ENCODE peak calls at places on chromosomes 4 and X, in four cellular contexts. One of them, this sample, is unnamed.
A peak's percentile ranks its signal among the peaks of the same experiment; 100 is the strongest.

GRCh38 chrX:40154853-40155616 is 57.3 kb upstream of the BCOR start:
- DNase-seq in kidney epithelial cell: no peak
- DNase-seq in Peyer's patch: peak; percentile 77
- DNase-seq in testis: peak; percentile 81
- DNase-seq in this sample: peak; percentile 81

GRCh38 chrX:116031331-116031730 is 139.2 kb upstream of the AGTR2 start:
- DNase-seq in kidney epithelial cell: no peak
- DNase-seq in testis: no peak
- DNase-seq in Peyer's patch: no peak
- DNase-seq in this sample: no peak

GRCh38 chr4:176193126-176193525 is 2.3 kb downstream of the SPATA4 start:
- DNase-seq in kidney epithelial cell: no peak
- DNase-seq in testis: no peak
- DNase-seq in Peyer's patch: no peak
- DNase-seq in this sample: no peak

GRCh38 chr4:118994030-118994429 is 105.4 kb downstream of the SYNPO2 start:
- DNase-seq in testis: no peak
- DNase-seq in Peyer's patch: peak; percentile 66
- DNase-seq in kidney epithelial cell: no peak
- DNase-seq in this sample: no peak

GRCh38 chr4:75432683-75433082 is 81.5 kb downstream of the RCHY1 start:
- DNase-seq in testis: no peak
- DNase-seq in Peyer's patch: no peak
- DNase-seq in kidney epithelial cell: no peak
- DNase-seq in this sample: no peak

GRCh38 chr4:55272576-55272975 is 73.5 kb upstream of the SRD5A3 start:
- DNase-seq in kidney epithelial cell: no peak
- DNase-seq in Peyer's patch: no peak
- DNase-seq in testis: no peak
- DNase-seq in this sample: no peak

GRCh38 chrX:65697915-65698796 is 30.7 kb downstream of the MSN start:
- DNase-seq in kidney epithelial cell: no peak
- DNase-seq in testis: no peak
- DNase-seq in Peyer's patch: peak; percentile 92
- DNase-seq in this sample: no peak

GRCh38 chr4:2948895-2949781 is 14.1 kb downstream of the NOP14 start:
- DNase-seq in Peyer's patch: peak; percentile 70
- DNase-seq in kidney epithelial cell: no peak
- DNase-seq in testis: peak; percentile 78
- DNase-seq in this sample: peak; percentile 61

GRCh38 chr4:152894673-152895072 is 41.5 kb upstream of the FHDC1 start:
- DNase-seq in testis: no peak
- DNase-seq in kidney epithelial cell: no peak
- DNase-seq in Peyer's patch: no peak
- DNase-seq in this sample: no peak

GRCh38 chr4:187307131-187307530 is 583.5 kb upstream of the FAT1 start:
- DNase-seq in Peyer's patch: no peak
- DNase-seq in kidney epithelial cell: no peak
- DNase-seq in testis: no peak
- DNase-seq in this sample: no peak

GRCh38 chr4:52982246-52982950 is 120.3 kb downstream of the RASL11B start:
- DNase-seq in Peyer's patch: no peak
- DNase-seq in kidney epithelial cell: no peak
- DNase-seq in testis: no peak
- DNase-seq in this sample: no peak

GRCh38 chr4:119693127-119693526 is 64.5 kb upstream of the PDE5A start:
- DNase-seq in Peyer's patch: no peak
- DNase-seq in testis: no peak
- DNase-seq in kidney epithelial cell: no peak
- DNase-seq in this sample: no peak

GRCh38 chrX:54808605-54809483 is 1.3 kb downstream of the MAGED2 start:
- DNase-seq in kidney epithelial cell: peak; percentile 78
- DNase-seq in testis: peak; percentile 94
- DNase-seq in Peyer's patch: peak; percentile 96
- DNase-seq in this sample: peak; percentile 95

GRCh38 chrX:54808109-54808604 is 612 bp downstream of the MAGED2 start:
- DNase-seq in testis: peak; percentile 85
- DNase-seq in Peyer's patch: peak; percentile 82
- DNase-seq in kidney epithelial cell: no peak
- DNase-seq in this sample: peak; percentile 57

GRCh38 chrX:54812306-54812705 is 4.8 kb downstream of the MAGED2 start:
- DNase-seq in Peyer's patch: no peak
- DNase-seq in kidney epithelial cell: no peak
- DNase-seq in testis: no peak
- DNase-seq in this sample: no peak

GRCh38 chrX:54811301-54811885 is 3.8 kb downstream of the MAGED2 start:
- DNase-seq in testis: no peak
- DNase-seq in kidney epithelial cell: no peak
- DNase-seq in Peyer's patch: no peak
- DNase-seq in this sample: no peak

DNA sequence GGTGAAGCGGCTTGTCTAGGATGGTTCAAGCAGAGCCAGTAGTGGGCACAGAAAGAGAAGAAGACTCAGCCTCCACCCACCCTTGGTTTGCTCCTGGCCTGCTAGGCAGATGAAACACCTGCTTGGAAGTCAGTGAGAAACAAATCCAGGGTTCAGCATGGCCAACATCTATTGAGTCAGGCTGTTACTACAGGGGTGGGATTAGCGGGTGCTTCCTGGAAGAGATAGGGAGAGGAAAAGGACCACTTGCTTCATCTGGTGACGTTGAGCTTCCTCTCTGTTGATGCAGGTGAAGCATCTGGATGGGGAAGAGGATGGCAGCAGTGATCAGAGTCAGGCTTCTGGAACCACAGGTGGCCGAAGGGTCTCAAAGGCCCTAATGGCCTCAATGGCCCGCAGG is 3.0 kb downstream of the MAGED2 start:
- DNase-seq in Peyer's patch: no peak
- DNase-seq in testis: no peak
- DNase-seq in kidney epithelial cell: no peak
- DNase-seq in this sample: no peak
- H3K4me3 ChIP-seq in Peyer's patch: no peak overlapping the region
- H3K4me3 ChIP-seq in testis: no peak overlapping the region
- H3K4me3 ChIP-seq in kidney epithelial cell: no peak overlapping the region
- H3K4me3 ChIP-seq in this sample: no peak overlapping the region

GRCh38 chrX:54564942-54565341 is 34.9 kb downstream of the GNL3L start:
- DNase-seq in Peyer's patch: no peak
- DNase-seq in kidney epithelial cell: no peak
- DNase-seq in testis: no peak
- DNase-seq in this sample: no peak

GRCh38 chrX:54561622-54562021 is 31.6 kb downstream of the GNL3L start:
- DNase-seq in kidney epithelial cell: no peak
- DNase-seq in Peyer's patch: no peak
- DNase-seq in testis: no peak
- DNase-seq in this sample: no peak

DNA sequence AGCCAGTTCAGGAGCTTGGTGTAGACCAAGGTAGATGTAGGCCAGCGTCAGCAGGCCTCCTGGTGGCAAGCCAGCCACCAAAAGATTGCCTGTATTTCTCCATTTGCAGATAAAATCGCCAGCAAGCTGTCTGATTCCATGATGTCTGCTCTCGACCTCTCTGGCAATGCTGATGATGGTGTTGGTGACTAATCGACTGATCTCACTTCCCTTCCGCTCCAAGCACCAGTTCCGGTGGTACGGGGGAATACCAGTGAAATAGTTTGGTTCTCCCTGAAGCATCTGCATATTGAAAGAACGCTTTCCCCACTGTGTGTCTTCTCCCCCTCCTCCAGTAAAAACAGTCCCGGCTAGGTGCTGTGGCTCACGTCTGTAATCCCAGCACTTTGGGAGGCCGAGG is 30.4 kb downstream of the GNL3L start:
- DNase-seq in Peyer's patch: peak; percentile 6
- DNase-seq in kidney epithelial cell: no peak
- DNase-seq in testis: no peak
- DNase-seq in this sample: no peak
- H3K36me3 ChIP-seq in Peyer's patch: peaks cover 41% of the 10 kb centered on the region
- H3K36me3 ChIP-seq in kidney epithelial cell: no peaks in the 10 kb centered on the region
- H3K36me3 ChIP-seq in testis: no peaks in the 10 kb centered on the region
- H3K36me3 ChIP-seq in this sample: peaks cover 5% of the 10 kb centered on the region

GRCh38 chr4:165355900-165356300 is 22.9 kb upstream of the CPE start:
- DNase-seq in Peyer's patch: peak; percentile 56
- DNase-seq in kidney epithelial cell: no peak
- DNase-seq in testis: peak; percentile 81
- DNase-seq in this sample: no peak
- TF ChIP-seq CTCF in Peyer's patch: peak; percentile 20
- TF ChIP-seq CTCF in kidney epithelial cell: peak; percentile 69
- TF ChIP-seq CTCF in testis: peak; percentile 44
- TF ChIP-seq CTCF in this sample: peak; percentile 41

GRCh38 chr4:143558286-143558685 is 44.8 kb downstream of the SMARCA5 start:
- DNase-seq in testis: no peak
- DNase-seq in Peyer's patch: no peak
- DNase-seq in kidney epithelial cell: no peak
- DNase-seq in this sample: no peak

GRCh38 chr4:143555676-143556075 is 42.2 kb downstream of the SMARCA5 start:
- DNase-seq in kidney epithelial cell: no peak
- DNase-seq in testis: no peak
- DNase-seq in Peyer's patch: no peak
- DNase-seq in this sample: no peak

GRCh38 chr4:143558823-143559756 is 45.6 kb downstream of the SMARCA5 start:
- DNase-seq in Peyer's patch: peak; percentile 92
- DNase-seq in kidney epithelial cell: peak; percentile 18
- DNase-seq in testis: peak; percentile 85
- DNase-seq in this sample: peak; percentile 86

GRCh38 chr4:143564472-143564871 is 51.0 kb downstream of the SMARCA5 start:
- DNase-seq in Peyer's patch: no peak
- DNase-seq in testis: no peak
- DNase-seq in kidney epithelial cell: no peak
- DNase-seq in this sample: no peak

GRCh38 chr4:143559757-143560147 is 46.2 kb downstream of the SMARCA5 start:
- DNase-seq in Peyer's patch: no peak
- DNase-seq in testis: no peak
- DNase-seq in kidney epithelial cell: no peak
- DNase-seq in this sample: no peak
- H3K4me3 ChIP-seq in Peyer's patch: peak overlapping the region; percentile 63
- H3K4me3 ChIP-seq in testis: peak overlapping the region; percentile 58
- H3K4me3 ChIP-seq in kidney epithelial cell: peak overlapping the region; percentile 52
- H3K4me3 ChIP-seq in this sample: peak overlapping the region; percentile 35

GRCh38 chrX:308821-309520 is 9.6 kb downstream of the GTPBP6 start:
- DNase-seq in kidney epithelial cell: no peak
- DNase-seq in Peyer's patch: no peak
- DNase-seq in testis: no peak
- DNase-seq in this sample: peak; percentile 3
- H3K36me3 ChIP-seq in kidney epithelial cell: peaks cover 2% of the 10 kb centered on the region
- H3K36me3 ChIP-seq in Peyer's patch: peaks cover 94% of the 10 kb centered on the region
- H3K36me3 ChIP-seq in testis: no peaks in the 10 kb centered on the region
- H3K36me3 ChIP-seq in this sample: peaks cover 41% of the 10 kb centered on the region

GRCh38 chr4:32775049-32775448 is 2054.9 kb downstream of the PCDH7 start:
- DNase-seq in kidney epithelial cell: peak; percentile 5
- DNase-seq in Peyer's patch: no peak
- DNase-seq in testis: no peak
- DNase-seq in this sample: no peak
- TF ChIP-seq CTCF in kidney epithelial cell: peak; percentile 68
- TF ChIP-seq CTCF in Peyer's patch: no peak
- TF ChIP-seq CTCF in testis: no peak
- TF ChIP-seq CTCF in this sample: no peak

DNA sequence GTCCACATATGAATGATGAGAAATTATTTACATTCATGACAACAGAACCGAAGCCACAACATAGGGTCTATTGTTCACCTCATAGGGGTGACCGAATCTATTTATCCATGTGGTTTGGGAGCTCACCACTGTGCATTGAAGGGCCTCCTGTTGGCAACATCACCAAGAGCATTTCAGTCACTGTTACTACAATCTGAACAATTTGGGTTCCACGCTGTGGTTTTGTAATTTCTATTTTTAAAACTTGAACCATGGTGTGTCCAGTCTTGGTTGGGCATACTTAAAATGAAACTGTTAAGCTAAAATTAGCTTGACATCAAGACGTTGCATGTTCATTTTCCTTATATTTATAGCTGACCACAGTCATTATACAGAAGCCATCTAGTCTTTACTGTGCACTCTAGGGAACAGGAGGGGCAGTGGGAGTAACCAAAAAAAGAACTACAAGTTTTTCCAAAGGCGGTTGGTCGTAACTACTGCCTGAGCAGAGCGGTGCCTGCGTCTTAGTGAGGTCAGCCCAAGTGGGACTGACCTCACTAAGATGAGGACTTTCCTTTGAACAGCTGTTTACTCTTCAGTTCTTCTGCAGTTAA is 192.1 kb downstream of the SPRY1 start:
- DNase-seq in Peyer's patch: no peak
- DNase-seq in testis: no peak
- DNase-seq in kidney epithelial cell: peak; percentile 19
- DNase-seq in this sample: no peak
- H3K4me3 ChIP-seq in Peyer's patch: no peak overlapping the region
- H3K4me3 ChIP-seq in testis: no peak overlapping the region
- H3K4me3 ChIP-seq in kidney epithelial cell: no peak overlapping the region
- H3K4me3 ChIP-seq in this sample: no peak overlapping the region